ENCODE peak calls at places on chromosome 21, in nine cellular contexts. W, L, U, O, B, C, Q, H and A are unnamed samples.

GRCh38 chr21:15850645-15851044 is 120.9 kb downstream of the USP25 start:
- DNase-seq in W (no peak), L (no peak), U (no peak), O (no peak), B (no peak), C (no peak), Q (no peak), H (no peak), A (no peak)

GRCh38 chr21:44498280-44498964 is 41.6 kb downstream of the KRTAP10-1 start:
- DNase-seq in W (no peak), L (no peak), U (no peak), O (no peak), B (no peak), C (no peak), Q (no peak), H (no peak), A (no peak)

GRCh38 chr21:44914176-44914874 is 6.4 kb downstream of the ITGB2 start:
- DNase-seq in W (peak; percentile 75), L (no peak), U (peak; percentile 78), O (peak; percentile 50), B (no peak), C (no peak), Q (no peak), H (peak; percentile 54), A (no peak)

GRCh38 chr21:43766734-43767497 is 9.2 kb downstream of the CSTB start:
- DNase-seq in W (no peak), L (no peak), U (no peak), O (no peak), B (peak; percentile 48), C (no peak), Q (no peak), H (no peak), A (no peak)

GRCh38 chr21:16422702-16423101 is 692.9 kb downstream of the USP25 start:
- DNase-seq in W (no peak), L (no peak), U (no peak), O (no peak), B (no peak), C (no peak), Q (no peak), H (no peak), A (no peak)

GRCh38 chr21:44415073-44416025 is 40.0 kb upstream of the LRRC3 start:
- DNase-seq in W (peak; percentile 25), L (no peak), U (no peak), O (no peak), B (no peak), C (peak; percentile 20), Q (no peak), H (no peak), A (no peak)

GRCh38 chr21:41481191-41481590 is 26.8 kb downstream of the TMPRSS2 start:
- DNase-seq in W (no peak), L (no peak), U (no peak), O (no peak), B (no peak), C (no peak), Q (no peak), H (no peak), A (peak; percentile 14)

GRCh38 chr21:44681861-44682579 is at the start of gene KRTAP12-1:
- DNase-seq in W (no peak), L (no peak), U (no peak), O (no peak), B (no peak), C (no peak), Q (no peak), H (no peak), A (no peak)

GRCh38 chr21:29504751-29505321 is 206.1 kb downstream of the BACH1 start:
- DNase-seq in W (no peak), L (no peak), U (no peak), O (no peak), B (no peak), C (no peak), Q (no peak), H (no peak), A (peak; percentile 64)

GRCh38 chr21:41952568-41953248 is 1.1 kb downstream of the C2CD2 start:
- DNase-seq in W (peak; percentile 78), L (no peak), U (no peak), O (no peak), B (peak; percentile 33), C (no peak), Q (no peak), H (no peak), A (no peak)

GRCh38 chr21:41045534-41046268 is 122.3 kb upstream of the BACE2 start:
- DNase-seq in W (no peak), L (no peak), U (peak; percentile 50), O (no peak), B (no peak), C (no peak), Q (no peak), H (no peak), A (no peak)

GRCh38 chr21:27269646-27270045 is 302.8 kb upstream of the ADAMTS5 start:
- DNase-seq in W (no peak), L (peak; percentile 51), U (no peak), O (no peak), B (no peak), C (no peak), Q (no peak), H (no peak), A (peak; percentile 67)

GRCh38 chr21:44300262-44300959 is 558 bp downstream of the PFKL start:
- DNase-seq in W (peak; percentile 94), L (no peak), U (peak; percentile 88), O (peak; percentile 81), B (peak; percentile 85), C (peak; percentile 73), Q (peak; percentile 49), H (peak; percentile 74), A (no peak)

GRCh38 chr21:41835711-41836154 is 43.4 kb downstream of the PRDM15 start:
- DNase-seq in W (no peak), L (no peak), U (no peak), O (no peak), B (no peak), C (no peak), Q (no peak), H (no peak), A (no peak)

GRCh38 chr21:41068411-41069304 is 99.3 kb upstream of the BACE2 start:
- DNase-seq in W (peak; percentile 87), L (no peak), U (peak; percentile 84), O (peak; percentile 80), B (peak; percentile 72), C (peak; percentile 75), Q (peak; percentile 63), H (peak; percentile 79), A (no peak)

GRCh38 chr21:29454179-29454578 is 155.5 kb downstream of the BACH1 start:
- DNase-seq in W (no peak), L (no peak), U (no peak), O (no peak), B (no peak), C (no peak), Q (no peak), H (no peak), A (no peak)

GRCh38 chr21:15557925-15558324 is 171.9 kb upstream of the USP25 start:
- DNase-seq in W (no peak), L (no peak), U (no peak), O (no peak), B (no peak), C (no peak), Q (no peak), H (no peak), A (no peak)

GRCh38 chr21:29943885-29944284 is 4.1 kb upstream of the GRIK1 start:
- DNase-seq in W (no peak), L (no peak), U (no peak), O (no peak), B (no peak), C (no peak), Q (no peak), H (no peak), A (no peak)

DNA sequence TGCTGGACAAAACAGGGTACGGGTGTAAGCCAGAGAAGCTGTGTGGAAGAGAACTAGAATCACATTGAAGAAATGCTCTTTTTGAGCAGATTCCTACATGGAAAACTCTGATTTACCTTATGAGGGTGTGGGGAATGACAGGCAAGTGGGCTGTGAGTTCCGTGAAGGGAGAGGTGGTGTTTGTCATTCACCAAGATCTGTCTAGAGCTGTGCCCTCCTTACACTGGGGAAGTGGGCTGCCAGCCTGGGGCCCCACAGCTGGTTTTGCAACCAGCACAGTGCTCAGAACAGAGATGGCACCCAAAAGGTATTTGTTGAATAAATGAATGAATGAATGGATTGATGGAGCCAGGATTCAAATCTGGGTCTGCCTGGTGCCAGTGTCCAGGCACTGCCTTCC is 10.4 kb downstream of the RCAN1 start:
- DNase-seq in W (no peak), L (no peak), U (no peak), O (no peak), B (no peak), C (no peak), Q (no peak), H (no peak), A (no peak)
- H3K4me3 ChIP-seq in W (no peak overlapping the region), L (no peak overlapping the region), U (no peak overlapping the region), O (no peak overlapping the region), B (no peak overlapping the region), C (no peak overlapping the region), Q (no peak overlapping the region), H (no peak overlapping the region), A (no peak overlapping the region)

GRCh38 chr21:36719614-36720013 is 20.7 kb downstream of the SIM2 start:
- DNase-seq in W (peak; percentile 75), L (no peak), U (no peak), O (no peak), B (peak; percentile 94), C (no peak), Q (no peak), H (no peak), A (no peak)
- TF ChIP-seq CTCF in W (no peak), L (no peak), U (no peak), O (no peak), B (no peak), C (no peak), Q (no peak), H (no peak), A (no peak)

GRCh38 chr21:31729622-31730343 is 2.1 kb downstream of the SCAF4 start:
- DNase-seq in W (no peak), L (no peak), U (no peak), O (no peak), B (no peak), C (no peak), Q (no peak), H (no peak), A (no peak)

GRCh38 chr21:31728952-31729351 is 3.0 kb downstream of the SCAF4 start:
- DNase-seq in W (no peak), L (no peak), U (no peak), O (no peak), B (no peak), C (no peak), Q (no peak), H (no peak), A (no peak)

GRCh38 chr21:31726407-31726806 is 5.5 kb downstream of the SCAF4 start:
- DNase-seq in W (no peak), L (no peak), U (no peak), O (no peak), B (no peak), C (no peak), Q (no peak), H (no peak), A (no peak)

GRCh38 chr21:31727181-31727580 is 4.7 kb downstream of the SCAF4 start:
- DNase-seq in W (no peak), L (no peak), U (no peak), O (no peak), B (no peak), C (no peak), Q (no peak), H (no peak), A (no peak)

GRCh38 chr21:31728191-31728590 is 3.7 kb downstream of the SCAF4 start:
- DNase-seq in W (no peak), L (no peak), U (no peak), O (no peak), B (no peak), C (no peak), Q (no peak), H (no peak), A (no peak)
- H3K4me3 ChIP-seq in W (no peak overlapping the region), L (no peak overlapping the region), U (no peak overlapping the region), O (no peak overlapping the region), B (no peak overlapping the region), C (no peak overlapping the region), Q (no peak overlapping the region), H (no peak overlapping the region), A (no peak overlapping the region)

GRCh38 chr21:32163386-32163785 is 115.5 kb downstream of the MIS18A start:
- DNase-seq in W (no peak), L (no peak), U (no peak), O (no peak), B (no peak), C (no peak), Q (no peak), H (no peak), A (no peak)
- TF ChIP-seq CTCF in W (no peak), L (no peak), U (no peak), O (no peak), B (no peak), C (no peak), Q (no peak), H (no peak), A (no peak)